ENCODE peak calls at places on chromosomes 7 and 10, in eight cellular contexts. M is NCI-H1105, F is NCI-H774, P is T-cell, D is naive B cell, K is NCI-H1092, O is activated gamma-delta T cell, N is dorsolateral prefrontal cortex. Z is an unnamed sample.

GRCh38 chr10:71835671-71836593 is 15.1 kb downstream of the PSAP start:
- DNase-seq in M (no peak), F (no peak), P (no peak), D (peak), K (peak), O (no peak), N (peak), Z (peak)

GRCh38 chr7:44380831-44381493 is 55.6 kb upstream of the CAMK2B start:
- DNase-seq in M (no peak), F (no peak), P (no peak), D (no peak), K (no peak), O (no peak), N (no peak), Z (no peak)

GRCh38 chr7:158074896-158075632 is 512.6 kb downstream of the PTPRN2 start:
- DNase-seq in M (peak), F (peak), P (no peak), D (no peak), K (peak), O (no peak), N (no peak), Z (no peak)

GRCh38 chr10:79002336-79002735 is 66.4 kb upstream of the ZMIZ1 start:
- DNase-seq in M (no peak), F (no peak), P (no peak), D (no peak), K (no peak), O (no peak), N (no peak), Z (no peak)

GRCh38 chr7:13144622-13145021 is 457.2 kb downstream of the ARL4A start:
- DNase-seq in M (no peak), F (no peak), P (no peak), D (no peak), K (no peak), O (no peak), N (no peak), Z (no peak)

GRCh38 chr10:104258209-104258608 is 3.5 kb downstream of the GSTO1 start:
- DNase-seq in M (no peak), F (no peak), P (no peak), D (no peak), K (no peak), O (no peak), N (no peak), Z (no peak)

GRCh38 chr10:122487231-122487765 is 25.9 kb downstream of the HTRA1 start:
- DNase-seq in M (peak), F (no peak), P (no peak), D (no peak), K (peak), O (no peak), N (no peak), Z (no peak)

GRCh38 chr7:106057962-106058901 is 53.9 kb downstream of the SYPL1 start:
- DNase-seq in M (peak), F (no peak), P (no peak), D (peak), K (no peak), O (no peak), N (no peak), Z (peak)

GRCh38 chr10:17805921-17806577 is 3.1 kb upstream of the MRC1 start:
- DNase-seq in M (no peak), F (no peak), P (no peak), D (peak), K (no peak), O (no peak), N (no peak), Z (no peak)

GRCh38 chr7:74173491-74173865 is 678 bp upstream of the EIF4H start:
- DNase-seq in M (no peak), F (no peak), P (no peak), D (no peak), K (no peak), O (no peak), N (no peak), Z (no peak)

GRCh38 chr10:239109-239508 is 103.9 kb downstream of the ZMYND11 start:
- DNase-seq in M (no peak), F (no peak), P (no peak), D (no peak), K (no peak), O (no peak), N (no peak), Z (no peak)

GRCh38 chr10:28445511-28445910 is 87.4 kb upstream of the WAC start:
- DNase-seq in M (no peak), F (no peak), P (no peak), D (no peak), K (no peak), O (no peak), N (no peak), Z (no peak)

GRCh38 chr10:122525788-122526187 is 34.8 kb upstream of the DMBT1 start:
- DNase-seq in M (no peak), F (no peak), P (no peak), D (no peak), K (no peak), O (no peak), N (no peak), Z (no peak)

GRCh38 chr7:68623030-68623429 is 975.2 kb upstream of the AUTS2 start:
- DNase-seq in M (no peak), F (no peak), P (no peak), D (no peak), K (no peak), O (no peak), N (no peak), Z (no peak)

GRCh38 chr10:131729938-131730660 is 170.7 kb upstream of the PPP2R2D start:
- DNase-seq in M (no peak), F (no peak), P (no peak), D (no peak), K (no peak), O (no peak), N (no peak), Z (no peak)

GRCh38 chr7:26990268-26990667 is 105.5 kb downstream of the HOXA1 start:
- DNase-seq in M (no peak), F (peak), P (no peak), D (no peak), K (no peak), O (no peak), N (no peak), Z (no peak)

GRCh38 chr10:102140913-102141540 is 8.2 kb downstream of the PPRC1 start:
- DNase-seq in M (no peak), F (no peak), P (no peak), D (no peak), K (no peak), O (no peak), N (no peak), Z (no peak)

Z was measured in substantia nigra.